ENCODE peak calls at places on chromosomes 11 and 22, in five cellular contexts. S is H1, C is H9, A is neuronal stem cell, T is trophoblast cell. B is an unnamed sample.
A peak's percentile ranks its signal among the peaks of the same experiment; 100 is the strongest.

GRCh38 chr11:10392680-10393079 is 62.4 kb upstream of the AMPD3 start:
- DNase-seq in S (no peak), T (peak; percentile 85), C (no peak), A (no peak), B (no peak)

GRCh38 chr11:113351490-113351889 is 36.1 kb upstream of the ANKK1 start:
- DNase-seq in C (no peak), S (no peak), T (no peak), A (no peak), B (no peak)

GRCh38 chr11:9657531-9657930 is 6.3 kb upstream of the SWAP70 start:
- DNase-seq in C (no peak), A (no peak), S (no peak), T (no peak), B (no peak)

GRCh38 chr11:69123593-69124545 is 31.9 kb upstream of the SMIM38 start:
- DNase-seq in T (no peak), A (no peak), S (no peak), C (no peak), B (no peak)

GRCh38 chr22:24096401-24097115 is 84.7 kb upstream of the SUSD2 start:
- DNase-seq in S (no peak), T (no peak), C (no peak), A (no peak), B (no peak)

GRCh38 chr11:8766043-8766992 is 83.7 kb downstream of the RPL27A start:
- DNase-seq in A (peak; percentile 23), T (peak; percentile 10), C (peak; percentile 46), S (no peak), B (no peak)

GRCh38 chr11:63574856-63575602 is 11.8 kb upstream of the PLAAT2 start:
- DNase-seq in A (no peak), T (peak; percentile 67), S (no peak), C (peak; percentile 14), B (no peak)

GRCh38 chr22:49586873-49587272 is 240.8 kb downstream of the BRD1 start:
- DNase-seq in T (no peak), A (no peak), C (no peak), S (no peak), B (no peak)

GRCh38 chr11:68896171-68896959 is 7.3 kb downstream of the MRPL21 start:
- DNase-seq in A (no peak), C (no peak), S (no peak), T (no peak), B (no peak)

GRCh38 chr11:76159983-76160661 is 46.2 kb downstream of the WNT11 start:
- DNase-seq in S (no peak), A (no peak), C (no peak), T (no peak), B (no peak)

GRCh38 chr11:85764796-85765195 is 46.1 kb downstream of the SYTL2 start:
- DNase-seq in T (no peak), A (no peak), C (no peak), S (no peak), B (no peak)

GRCh38 chr22:41775976-41776375 is 24.5 kb upstream of the CCDC134 start:
- DNase-seq in T (no peak), C (no peak), A (no peak), S (no peak), B (no peak)

GRCh38 chr11:120548682-120549209 is 37.2 kb downstream of the GRIK4 start:
- DNase-seq in T (peak; percentile 38), S (no peak), C (no peak), A (no peak), B (no peak)

GRCh38 chr22:20531404-20532181 is 24.2 kb downstream of the MED15 start:
- DNase-seq in C (peak; percentile 81), S (no peak), A (no peak), T (peak; percentile 85), B (peak; percentile 91)

GRCh38 chr22:19942886-19943664 is 1.5 kb upstream of the TXNRD2 start:
- DNase-seq in C (peak; percentile 26), A (no peak), S (no peak), T (peak; percentile 85), B (peak; percentile 92)

GRCh38 chr22:49704345-49705215 is 123.1 kb downstream of the BRD1 start:
- DNase-seq in A (no peak), T (no peak), S (no peak), C (no peak), B (no peak)

GRCh38 chr11:35714882-35715612 is 52.5 kb downstream of the TRIM44 start:
- DNase-seq in A (no peak), C (no peak), T (no peak), S (no peak), B (peak; percentile 62)

GRCh38 chr11:119774180-119774763 is 45.3 kb upstream of the NECTIN1 start:
- DNase-seq in C (peak; percentile 52), T (peak; percentile 54), A (peak; percentile 68), S (no peak), B (peak; percentile 41)

GRCh38 chr11:12432507-12432906 is 55.1 kb downstream of the PARVA start:
- DNase-seq in C (no peak), S (no peak), T (peak; percentile 37), A (no peak), B (no peak)

GRCh38 chr22:29947410-29948387 is 64.7 kb downstream of the MTMR3 start:
- DNase-seq in C (no peak), A (no peak), S (no peak), T (peak; percentile 16), B (no peak)

GRCh38 chr11:19087658-19088057 is 27.1 kb upstream of the MRGPRX2 start:
- DNase-seq in T (peak; percentile 40), A (no peak), C (no peak), S (no peak), B (peak; percentile 74)

GRCh38 chr11:69007978-69008381 is 5.1 kb downstream of the MRGPRF start:
- DNase-seq in A (no peak), S (no peak), T (no peak), C (peak; percentile 23), B (peak; percentile 52)

GRCh38 chr22:20268350-20269012 is 363 bp upstream of the RTN4R start:
- DNase-seq in A (peak; percentile 72), S (no peak), T (peak; percentile 63), C (peak; percentile 60), B (peak; percentile 43)

GRCh38 chr11:111450480-111451320 is 61.5 kb downstream of the BTG4 start:
- DNase-seq in A (no peak), S (no peak), T (no peak), C (no peak), B (no peak)

GRCh38 chr11:16776716-16777115 is 38.3 kb downstream of the C11orf58 start:
- DNase-seq in T (no peak), S (no peak), C (no peak), A (no peak), B (no peak)

GRCh38 chr11:74403607-74404006 is 5.4 kb upstream of the PGM2L1 start:
- DNase-seq in A (no peak), C (no peak), S (no peak), T (no peak), B (no peak)

GRCh38 chr11:11580831-11581492 is 40.8 kb downstream of the GALNT18 start:
- DNase-seq in C (peak; percentile 5), T (peak; percentile 61), S (no peak), A (no peak), B (peak; percentile 10)

GRCh38 chr11:779955-780532 is 2.8 kb upstream of the GATD1 start:
- DNase-seq in A (no peak), T (no peak), C (no peak), S (no peak), B (no peak)

GRCh38 chr11:63779044-63779443 is 10.5 kb upstream of the ZFTA start:
- DNase-seq in C (no peak), S (no peak), T (peak; percentile 67), A (no peak), B (peak; percentile 68)

GRCh38 chr11:70324354-70325115 is 54.0 kb downstream of the PPFIA1 start:
- DNase-seq in C (no peak), A (peak; percentile 24), S (no peak), T (peak; percentile 19), B (peak; percentile 45)

GRCh38 chr11:68780829-68781228 is 29.5 kb upstream of the TESMIN start:
- DNase-seq in A (no peak), T (no peak), S (peak; percentile 31), C (peak; percentile 83), B (no peak)

GRCh38 chr22:48734961-48735360 is 1092.7 kb downstream of the BRD1 start:
- DNase-seq in S (no peak), A (no peak), C (no peak), T (no peak), B (no peak)

GRCh38 chr11:9765320-9766101 is 101.6 kb downstream of the SWAP70 start:
- DNase-seq in C (peak; percentile 82), S (no peak), A (no peak), T (no peak), B (peak; percentile 91)

GRCh38 chr22:50544746-50545253 is 899 bp upstream of the KLHDC7B start:
- DNase-seq in S (no peak), A (no peak), C (no peak), T (peak; percentile 40), B (no peak)

GRCh38 chr11:14308114-14308896 is 50.7 kb downstream of the RRAS2 start:
- DNase-seq in T (peak; percentile 50), C (no peak), A (no peak), S (no peak), B (peak; percentile 64)

GRCh38 chr11:35017528-35018342 is 101.3 kb downstream of the PDHX start:
- DNase-seq in A (no peak), C (peak; percentile 40), T (no peak), S (no peak), B (no peak)

GRCh38 chr11:9783986-9784385 is 120.1 kb downstream of the SWAP70 start:
- DNase-seq in T (no peak), S (no peak), A (no peak), C (no peak), B (peak; percentile 43)

DNA sequence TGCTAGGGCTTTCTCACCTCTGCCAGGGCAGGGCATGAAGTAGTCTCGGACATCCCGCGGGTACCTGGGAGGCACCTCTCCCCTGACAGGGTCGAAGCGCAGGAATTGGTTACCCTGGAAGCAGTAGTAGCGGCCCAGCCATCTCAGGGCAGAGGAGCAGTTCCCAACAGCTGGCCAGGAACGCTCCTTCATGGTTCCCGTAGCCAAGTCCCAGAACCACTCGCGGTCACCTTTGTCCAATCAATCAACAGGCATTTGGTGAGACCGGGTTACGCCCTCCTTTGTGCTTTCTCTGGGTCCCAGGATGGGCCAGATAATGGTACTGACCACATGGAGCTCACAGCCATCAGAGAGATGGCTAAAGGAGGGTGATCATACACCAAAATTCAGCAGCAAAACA is 3.4 kb downstream of the HPX start:
- DNase-seq in C (no peak), S (no peak), A (no peak), T (no peak), B (no peak)
- H2BK12ac ChIP-seq in C (no peak overlapping the region), S (no peak overlapping the region), A (no peak overlapping the region), T (no peak overlapping the region), B (no peak overlapping the region)

GRCh38 chr11:117839936-117840813 is 15.6 kb upstream of the FXYD2 start:
- DNase-seq in S (no peak), A (no peak), T (no peak), C (peak; percentile 17), B (no peak)
- H2BK12ac ChIP-seq in S (no peak overlapping the region), A (no peak overlapping the region), T (no peak overlapping the region), C (no peak overlapping the region), B (no peak overlapping the region)

GRCh38 chr11:116282481-116282880 is 490.3 kb downstream of the BUD13 start:
- DNase-seq in T (no peak), C (no peak), S (no peak), A (no peak), B (no peak)
- H2BK12ac ChIP-seq in T (no peak overlapping the region), C (no peak overlapping the region), S (no peak overlapping the region), A (no peak overlapping the region), B (no peak overlapping the region)

DNA sequence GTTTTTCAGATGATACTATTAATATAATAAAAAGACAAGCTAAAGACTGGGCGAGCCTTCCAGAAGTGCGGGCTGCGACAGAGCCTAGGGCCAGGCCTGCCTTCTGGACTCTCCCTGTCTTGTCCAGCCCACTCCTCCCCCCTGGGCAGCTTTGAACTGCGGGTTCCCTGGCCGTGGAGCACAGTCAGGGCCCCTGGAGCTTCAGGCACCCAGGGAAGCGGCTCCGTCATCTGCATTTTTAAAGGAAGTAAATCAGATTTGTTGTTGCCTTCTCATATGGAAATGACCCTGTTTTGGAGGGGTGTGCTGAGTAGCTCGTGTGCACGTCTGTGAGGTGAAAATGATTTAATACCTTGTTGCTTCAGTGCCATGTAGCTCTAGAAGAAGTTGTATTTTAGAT is 265.3 kb downstream of the TBC1D22A start:
- DNase-seq in C (no peak), T (no peak), A (no peak), S (no peak), B (no peak)
- H2BK12ac ChIP-seq in C (no peak overlapping the region), T (no peak overlapping the region), A (no peak overlapping the region), S (no peak overlapping the region), B (no peak overlapping the region)